ENCODE peak calls at places on chromosomes 5 and 9, in seven cellular contexts. J is K562, L is transverse colon, I is fibroblast of pulmonary artery, G is foreskin keratinocyte, N is neural crest cell, S is colonic mucosa. Z is an unnamed sample.

GRCh38 chr5:134146651-134147544 is 29.9 kb downstream of the SKP1 start:
- DNase-seq in J (no peak), S (no peak), I (no peak), G (no peak), N (no peak), L (no peak), Z (peak)

GRCh38 chr9:108041551-108041950 is 552.0 kb upstream of the KLF4 start:
- DNase-seq in G (peak), L (no peak), J (no peak), S (no peak), N (no peak), I (peak), Z (no peak)

GRCh38 chr5:75340714-75341478 is 3.9 kb downstream of the HMGCR start:
- DNase-seq in S (no peak), L (no peak), J (no peak), G (peak), N (no peak), I (no peak), Z (no peak)

GRCh38 chr5:144205141-144205551 is 34.5 kb downstream of the KCTD16 start:
- DNase-seq in G (no peak), N (peak), L (no peak), J (no peak), S (no peak), I (peak), Z (no peak)

GRCh38 chr9:36332006-36332405 is 68.1 kb downstream of the RNF38 start:
- DNase-seq in L (no peak), S (no peak), G (no peak), J (no peak), I (no peak), N (no peak), Z (no peak)

GRCh38 chr5:149345147-149345891 is at the start of gene GRPEL2:
- DNase-seq in N (peak), S (peak), G (peak), J (peak), I (peak), L (peak), Z (peak)

GRCh38 chr9:109182940-109183798 is 16.1 kb upstream of the FRRS1L start:
- DNase-seq in I (peak), J (peak), N (peak), L (peak), S (peak), G (peak), Z (no peak)

GRCh38 chr5:53479656-53480473 is 564 bp upstream of the FST start:
- DNase-seq in S (peak), G (peak), I (peak), L (peak), J (no peak), N (peak), Z (peak)

GRCh38 chr5:52801329-52801728 is 13.6 kb downstream of the ITGA1 start:
- DNase-seq in J (peak), N (no peak), S (no peak), I (no peak), L (no peak), G (peak), Z (no peak)

GRCh38 chr9:15144567-15145174 is 162.3 kb downstream of the TTC39B start:
- DNase-seq in I (no peak), G (peak), N (no peak), J (no peak), S (no peak), L (no peak), Z (no peak)

GRCh38 chr5:178267876-178268275 is 35.3 kb upstream of the PHYKPL start:
- DNase-seq in G (no peak), S (no peak), L (no peak), J (no peak), N (no peak), I (no peak), Z (no peak)

GRCh38 chr9:91077624-91078023 is 276.0 kb downstream of the SYK start:
- DNase-seq in G (no peak), L (no peak), I (no peak), N (no peak), S (no peak), J (no peak), Z (no peak)

GRCh38 chr9:137222190-137223077 is at the start of gene RNF208:
- DNase-seq in I (no peak), G (no peak), S (peak), L (no peak), J (no peak), N (no peak), Z (peak)

GRCh38 chr5:121377446-121377845 is 474.2 kb upstream of the FTMT start:
- DNase-seq in S (no peak), G (no peak), L (no peak), N (no peak), I (no peak), J (no peak), Z (no peak)

GRCh38 chr5:139745800-139746690 is 49.6 kb upstream of the PSD2 start:
- DNase-seq in J (peak), N (peak), G (peak), L (peak), I (peak), S (peak), Z (peak)

GRCh38 chr9:107925756-107926297 is 436.3 kb upstream of the KLF4 start:
- DNase-seq in I (no peak), G (no peak), N (no peak), L (no peak), S (no peak), J (no peak), Z (no peak)

GRCh38 chr5:74233571-74233970 is 407.0 kb downstream of the ENC1 start:
- DNase-seq in L (no peak), S (no peak), J (no peak), N (no peak), G (peak), I (peak), Z (no peak)

GRCh38 chr9:118618091-118618490 is 751.1 kb downstream of the BRINP1 start:
- DNase-seq in S (no peak), J (no peak), G (no peak), I (no peak), L (no peak), N (no peak), Z (no peak)

GRCh38 chr9:110047955-110048472 is 159.9 kb downstream of the C9orf152 start:
- DNase-seq in G (no peak), I (no peak), J (no peak), N (peak), S (no peak), L (no peak), Z (peak)

GRCh38 chr5:154403234-154403633 is 42.6 kb upstream of the SAP30L start:
- DNase-seq in J (no peak), I (no peak), S (no peak), L (no peak), G (no peak), N (no peak), Z (peak)

GRCh38 chr5:16866795-16867584 is 69.1 kb downstream of the MYO10 start:
- DNase-seq in L (peak), N (no peak), J (no peak), I (peak), S (no peak), G (no peak), Z (no peak)

GRCh38 chr5:122772446-122772845 is 2.4 kb upstream of the SNX2 start:
- DNase-seq in I (peak), G (peak), N (no peak), S (no peak), J (no peak), L (no peak), Z (no peak)

GRCh38 chr5:168152660-168153059 is 138.8 kb upstream of the WWC1 start:
- DNase-seq in N (no peak), G (peak), L (no peak), I (no peak), J (no peak), S (no peak), Z (no peak)

GRCh38 chr9:84969084-84969483 is 299.6 kb downstream of the NTRK2 start:
- DNase-seq in I (no peak), G (peak), S (no peak), J (no peak), L (no peak), N (no peak), Z (no peak)

DNA sequence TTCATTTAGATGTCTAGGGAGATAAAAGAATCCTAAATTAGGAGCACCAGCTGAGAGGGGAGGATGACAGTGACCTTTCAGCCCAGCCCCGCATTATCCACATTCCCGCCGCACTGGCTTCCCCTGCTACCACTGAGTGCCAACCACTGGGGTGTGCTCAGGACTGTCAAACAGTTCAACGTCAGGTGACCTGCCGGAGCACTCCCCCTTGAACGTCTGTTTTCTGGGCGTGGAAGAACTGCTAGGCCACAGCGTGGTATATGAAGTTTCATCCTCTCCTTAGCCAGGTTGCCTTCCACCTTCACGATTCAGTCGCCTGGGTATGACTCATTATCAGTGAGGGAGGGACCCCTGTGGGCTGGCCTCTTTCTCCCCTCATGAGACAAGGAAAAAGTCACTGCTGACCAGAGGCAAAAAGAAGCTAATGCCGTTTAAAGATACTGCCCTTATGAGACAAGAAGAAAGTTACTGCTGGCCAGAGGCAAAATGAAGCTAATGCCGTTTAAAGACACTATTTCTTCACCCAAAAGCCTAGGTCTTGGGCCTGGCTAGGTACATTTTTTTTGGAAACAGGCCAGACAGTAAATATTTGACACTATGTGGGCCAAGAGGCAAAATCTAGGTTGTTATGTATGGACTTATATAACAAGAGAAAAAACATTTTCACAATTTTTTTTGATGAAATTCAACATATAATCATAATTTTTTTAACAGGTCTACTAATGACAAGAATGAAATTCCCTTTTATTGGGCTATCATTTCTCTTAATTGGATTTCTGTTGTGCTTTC is 4.6 kb downstream of the NMRK1 start:
- DNase-seq in G (peak), S (peak), N (no peak), L (peak), J (peak), I (no peak), Z (no peak)
- TF ChIP-seq CTCF in G (peak), S (no peak), N (no peak), L (no peak), J (no peak), I (no peak), Z (no peak)

GRCh38 chr9:126599047-126599650 is 14.6 kb upstream of the LMX1B start:
- DNase-seq in J (no peak), S (no peak), N (no peak), I (no peak), L (no peak), G (no peak), Z (peak)
- TF ChIP-seq CTCF in J (no peak), S (no peak), N (peak), I (no peak), L (no peak), G (peak), Z (no peak)

GRCh38 chr5:170896779-170897178 is 35.0 kb downstream of the RANBP17 start:
- DNase-seq in G (no peak), J (no peak), N (peak), I (peak), S (no peak), L (no peak), Z (peak)
- TF ChIP-seq CTCF in G (peak), J (peak), N (peak), I (peak), S (no peak), L (peak), Z (no peak)

GRCh38 chr9:89863141-89863540 is 258.3 kb downstream of the GADD45G start:
- DNase-seq in I (no peak), G (no peak), N (no peak), L (no peak), J (no peak), S (no peak), Z (peak)
- TF ChIP-seq CTCF in I (no peak), G (no peak), N (no peak), L (no peak), J (no peak), S (no peak), Z (no peak)

DNA sequence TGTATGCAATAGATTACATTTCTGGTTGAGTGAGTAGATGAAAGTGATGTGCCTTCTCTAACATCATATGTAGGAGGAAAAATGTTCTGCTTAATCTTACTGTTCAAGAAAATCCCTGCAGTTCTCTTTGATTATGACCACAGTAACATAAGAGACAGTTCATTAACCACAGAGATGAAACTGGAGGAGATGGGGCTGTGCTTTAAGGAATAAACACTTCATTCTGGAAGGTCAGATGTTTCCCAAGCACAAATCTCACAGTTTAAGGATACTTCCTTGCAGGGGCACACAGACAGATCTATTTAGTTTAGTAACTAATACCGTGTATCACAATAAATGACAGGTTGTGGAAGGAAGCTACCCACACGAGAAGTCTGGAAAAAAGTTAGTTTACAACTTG is 150.1 kb downstream of the SEMA5A start:
- DNase-seq in G (no peak), I (no peak), L (no peak), N (no peak), S (no peak), J (no peak), Z (no peak)
- TF ChIP-seq CTCF in G (no peak), I (no peak), L (no peak), N (no peak), S (no peak), J (no peak), Z (no peak)

DNA sequence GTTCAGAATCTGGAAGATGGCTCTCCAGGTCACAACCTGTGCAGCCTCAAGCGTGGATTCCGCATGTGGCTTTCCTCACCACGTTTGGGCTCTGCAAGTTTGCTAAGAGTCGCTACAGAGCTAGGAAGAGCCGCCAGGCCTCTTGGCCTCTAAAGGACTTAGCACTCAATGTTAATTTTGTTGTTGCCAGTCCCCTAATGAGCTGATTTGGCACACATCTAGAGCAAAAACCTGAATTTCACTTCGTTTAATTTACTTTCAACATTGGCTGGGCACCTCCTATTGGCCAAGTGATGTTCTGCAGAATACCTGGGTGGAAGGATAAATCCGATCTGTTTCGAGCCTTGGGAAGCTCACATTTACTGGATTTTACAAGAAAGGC is 65.8 kb upstream of the UNC5A start:
- DNase-seq in S (peak), I (peak), G (no peak), J (peak), N (no peak), L (no peak), Z (no peak)
- TF ChIP-seq CTCF in S (no peak), I (peak), G (peak), J (peak), N (peak), L (no peak), Z (no peak)

GRCh38 chr5:113682497-113683136 is 169.1 kb downstream of the YTHDC2 start:
- DNase-seq in J (no peak), L (no peak), G (peak), N (no peak), I (peak), S (no peak), Z (no peak)

GRCh38 chr5:113678202-113678601 is 164.7 kb downstream of the YTHDC2 start:
- DNase-seq in G (no peak), L (no peak), I (no peak), S (no peak), J (no peak), N (no peak), Z (no peak)

GRCh38 chr5:113675166-113675565 is 161.7 kb downstream of the YTHDC2 start:
- DNase-seq in N (no peak), L (no peak), J (no peak), I (no peak), G (peak), S (no peak), Z (no peak)

GRCh38 chr5:113680534-113680933 is 167.0 kb downstream of the YTHDC2 start:
- DNase-seq in G (no peak), J (no peak), N (no peak), I (peak), L (no peak), S (no peak), Z (no peak)

DNA sequence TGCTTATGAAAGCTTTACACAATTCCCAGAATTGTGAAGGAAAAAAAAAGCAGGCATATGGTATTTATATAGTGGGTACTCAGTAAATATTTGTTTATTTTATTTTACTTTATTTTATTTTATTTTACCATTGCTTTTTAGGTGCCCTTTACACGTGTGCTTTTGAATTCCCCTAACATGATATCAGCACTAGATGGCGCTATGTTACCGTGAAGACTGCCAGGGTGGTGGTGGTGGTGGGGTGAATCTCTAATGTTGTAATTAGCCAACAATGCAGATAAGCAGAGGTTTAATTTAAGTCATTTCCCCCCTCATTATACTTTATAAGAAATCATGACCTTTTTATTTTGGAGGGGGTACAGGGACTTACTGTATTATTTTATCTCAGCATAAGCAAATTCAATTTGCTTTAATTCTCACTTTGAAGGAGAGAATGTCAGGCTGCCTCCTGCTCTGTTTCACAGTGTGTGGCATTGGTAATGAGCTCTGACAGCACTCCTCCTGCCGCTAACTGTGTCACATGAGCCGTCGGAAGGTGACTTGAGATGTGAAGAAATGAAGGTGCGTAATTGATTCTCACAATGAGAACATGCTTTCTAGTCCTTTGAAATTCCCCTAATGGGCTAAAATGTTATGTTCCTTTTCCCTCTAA is 165.6 kb downstream of the YTHDC2 start:
- DNase-seq in S (peak), N (peak), L (peak), I (peak), J (peak), G (peak), Z (no peak)
- TF ChIP-seq CTCF in S (peak), N (peak), L (peak), I (peak), J (peak), G (peak), Z (peak)

DNA sequence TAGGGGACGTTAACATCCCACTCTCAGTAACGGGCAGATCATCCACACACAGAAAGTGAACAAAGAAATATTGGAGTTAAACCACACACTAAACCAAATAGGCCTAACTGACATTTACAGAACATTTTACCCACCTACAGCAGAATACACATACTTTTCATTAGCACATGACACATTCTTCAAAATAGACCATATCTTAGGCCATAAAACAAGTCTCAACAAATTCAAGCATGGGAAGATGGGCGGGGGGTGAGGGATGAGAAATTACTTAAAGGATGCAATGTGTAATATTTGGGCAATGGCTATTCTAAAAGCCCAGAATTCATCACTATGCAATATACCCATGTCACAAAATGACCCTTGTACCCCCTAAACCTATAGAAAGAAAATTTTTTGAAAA is 226.2 kb downstream of the ATPSCKMT start:
- DNase-seq in J (no peak), L (no peak), N (no peak), G (peak), S (no peak), I (no peak), Z (no peak)
- TF ChIP-seq CTCF in J (no peak), L (no peak), N (no peak), G (no peak), S (no peak), I (no peak), Z (no peak)

DNA sequence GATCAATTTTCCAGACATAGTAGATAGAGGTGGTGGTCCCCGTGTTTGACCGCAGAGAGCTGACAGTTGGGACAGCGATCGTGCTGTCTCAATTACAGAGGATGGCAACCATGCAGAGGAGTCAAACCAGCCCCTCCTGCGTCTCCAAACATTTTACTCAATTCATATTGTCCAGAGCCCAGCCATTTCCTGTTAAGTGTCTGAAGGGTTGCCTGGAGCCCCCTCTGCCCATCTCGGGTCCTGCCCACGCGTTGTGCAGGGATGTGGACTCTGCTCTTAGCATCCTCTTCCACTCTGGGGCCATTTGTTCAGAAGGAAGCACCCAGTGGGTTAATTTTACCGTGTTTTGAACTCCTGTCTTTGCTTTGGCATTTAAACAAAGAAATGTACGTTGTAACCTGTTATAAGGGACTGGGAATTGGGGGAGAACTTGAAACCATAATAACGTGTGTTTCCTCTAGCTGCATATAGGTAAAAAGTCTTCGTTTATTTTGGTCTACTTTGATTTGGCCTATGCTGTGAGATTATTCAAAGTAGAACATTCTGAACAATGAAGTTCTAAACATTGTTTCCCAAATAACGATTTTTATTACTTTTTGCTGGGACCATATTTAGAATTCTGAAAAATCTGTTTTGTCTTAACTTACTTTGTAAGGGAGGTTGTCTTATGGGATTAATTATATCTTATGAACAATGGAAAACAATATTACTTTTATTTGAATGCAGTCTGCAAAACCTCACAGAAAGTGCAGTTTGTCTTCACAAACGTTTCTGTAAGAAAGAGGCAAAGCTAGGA is 901 bp downstream of the EGFLAM start:
- DNase-seq in J (no peak), S (no peak), I (no peak), N (no peak), G (no peak), L (no peak), Z (no peak)
- TF ChIP-seq CTCF in J (no peak), S (no peak), I (no peak), N (no peak), G (no peak), L (no peak), Z (no peak)